ENCODE peak calls at places on chromosome 1, in nine cellular contexts. A is tibial artery, U is heart right ventricle, Y is psoas muscle, I is suprapubic skin, G is tibial nerve, W is spleen, J is breast epithelium, R is pancreas. D is an unnamed sample. For H3K4me1, the result is how much of the 10 kb centered on the place peaks cover.

GRCh38 chr1:210292276-210292851 is 36.3 kb upstream of the HHAT start:
- DNase-seq in A (peak), U (peak), Y (peak), I (peak), G (no peak), W (peak), J (peak), R (peak), D (no peak)

GRCh38 chr1:3463891-3464648 is 9.6 kb downstream of the ARHGEF16 start:
- DNase-seq in A (no peak), U (no peak), Y (peak), I (no peak), G (no peak), W (peak), J (no peak), R (peak), D (no peak)

GRCh38 chr1:3649342-3650247 is at the start of gene WRAP73:
- DNase-seq in A (peak), U (peak), Y (peak), I (peak), G (peak), W (peak), J (peak), R (peak), D (peak)

GRCh38 chr1:92486251-92487077 is at the start of gene GFI1:
- DNase-seq in A (no peak), U (no peak), Y (peak), I (no peak), G (no peak), W (peak), J (no peak), R (peak), D (no peak)

GRCh38 chr1:43296207-43296606 is 4.6 kb upstream of the TIE1 start:
- DNase-seq in A (no peak), U (no peak), Y (no peak), I (no peak), G (no peak), W (no peak), J (no peak), R (no peak), D (no peak)

GRCh38 chr1:246875041-246876026 is 56.4 kb downstream of the AHCTF1 start:
- DNase-seq in A (no peak), U (no peak), Y (no peak), I (no peak), G (no peak), W (no peak), J (no peak), R (no peak), D (no peak)

GRCh38 chr1:168972225-168972624 is 134.3 kb upstream of the ATP1B1 start:
- DNase-seq in A (no peak), U (no peak), Y (no peak), I (no peak), G (no peak), W (no peak), J (no peak), R (no peak), D (no peak)

GRCh38 chr1:6523566-6523965 is 30.7 kb downstream of the NOL9 start:
- DNase-seq in A (no peak), U (no peak), Y (peak), I (no peak), G (no peak), W (no peak), J (no peak), R (no peak), D (no peak)

GRCh38 chr1:216076751-216077150 is 346.5 kb downstream of the USH2A start:
- DNase-seq in A (no peak), U (no peak), Y (no peak), I (no peak), G (no peak), W (no peak), J (no peak), R (no peak), D (no peak)

GRCh38 chr1:204461331-204462228 is 33.0 kb downstream of the PIK3C2B start:
- DNase-seq in A (no peak), U (peak), Y (no peak), I (no peak), G (no peak), W (peak), J (no peak), R (no peak), D (no peak)

GRCh38 chr1:163797816-163798215 is 476.1 kb downstream of the NUF2 start:
- DNase-seq in A (no peak), U (no peak), Y (no peak), I (no peak), G (no peak), W (no peak), J (no peak), R (no peak), D (no peak)

GRCh38 chr1:16956775-16957174 is 23.6 kb downstream of the MFAP2 start:
- DNase-seq in A (no peak), U (no peak), Y (no peak), I (no peak), G (no peak), W (no peak), J (no peak), R (no peak), D (no peak)
- H3K4me1 ChIP-seq in A (under half), U (under half), Y (under half), I (under half), G (under half), W (under half), J (under half), R (under half), D (under half)

DNA sequence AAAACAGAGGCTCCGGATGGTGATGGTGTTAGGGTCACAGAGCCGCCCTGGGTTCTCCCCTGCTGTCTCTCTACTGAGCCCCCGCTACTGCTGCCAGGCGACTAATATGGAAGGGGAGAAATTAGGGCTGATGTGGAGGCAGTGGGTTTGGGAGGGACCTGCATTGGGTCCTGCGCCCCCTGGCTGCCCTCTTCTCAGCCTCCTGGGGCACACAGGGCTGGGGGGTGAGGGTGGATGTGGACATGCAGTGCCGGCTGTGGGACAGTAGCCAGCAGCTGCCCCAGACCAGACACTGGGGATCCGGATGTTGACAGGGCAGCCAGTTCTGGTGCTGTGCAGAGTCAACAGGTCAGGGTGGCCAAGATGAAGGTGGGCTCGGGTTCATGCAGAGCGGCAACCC is 1.5 kb upstream of the CLCNKB start:
- DNase-seq in A (no peak), U (no peak), Y (no peak), I (no peak), G (no peak), W (no peak), J (no peak), R (peak), D (no peak)
- TF ChIP-seq CTCF in A (no peak), U (no peak), Y (no peak), I (no peak), G (no peak), W (no peak), J (no peak), R (no peak), D (no peak)

GRCh38 chr1:172544481-172545104 is 11.6 kb downstream of the SUCO start:
- DNase-seq in A (no peak), U (no peak), Y (no peak), I (no peak), G (no peak), W (no peak), J (no peak), R (no peak), D (no peak)
- H3K27ac ChIP-seq in A (no peak), U (no peak), Y (no peak), I (no peak), G (no peak), W (no peak), J (no peak), R (no peak), D (no peak)

GRCh38 chr1:8423134-8423701 is 105.3 kb downstream of the SLC45A1 start:
- DNase-seq in A (no peak), U (no peak), Y (peak), I (peak), G (no peak), W (peak), J (no peak), R (peak), D (no peak)
- H3K4me1 ChIP-seq in A (under half), U (half or more), Y (half or more), I (half or more), G (half or more), W (half or more), J (under half), R (under half), D (half or more)

GRCh38 chr1:170765712-170766330 is 101.9 kb downstream of the PRRX1 start:
- DNase-seq in A (no peak), U (no peak), Y (no peak), I (no peak), G (no peak), W (no peak), J (no peak), R (no peak), D (no peak)
- TF ChIP-seq CTCF in A (peak), U (peak), Y (peak), I (peak), G (peak), W (no peak), J (peak), R (no peak), D (peak)

DNA sequence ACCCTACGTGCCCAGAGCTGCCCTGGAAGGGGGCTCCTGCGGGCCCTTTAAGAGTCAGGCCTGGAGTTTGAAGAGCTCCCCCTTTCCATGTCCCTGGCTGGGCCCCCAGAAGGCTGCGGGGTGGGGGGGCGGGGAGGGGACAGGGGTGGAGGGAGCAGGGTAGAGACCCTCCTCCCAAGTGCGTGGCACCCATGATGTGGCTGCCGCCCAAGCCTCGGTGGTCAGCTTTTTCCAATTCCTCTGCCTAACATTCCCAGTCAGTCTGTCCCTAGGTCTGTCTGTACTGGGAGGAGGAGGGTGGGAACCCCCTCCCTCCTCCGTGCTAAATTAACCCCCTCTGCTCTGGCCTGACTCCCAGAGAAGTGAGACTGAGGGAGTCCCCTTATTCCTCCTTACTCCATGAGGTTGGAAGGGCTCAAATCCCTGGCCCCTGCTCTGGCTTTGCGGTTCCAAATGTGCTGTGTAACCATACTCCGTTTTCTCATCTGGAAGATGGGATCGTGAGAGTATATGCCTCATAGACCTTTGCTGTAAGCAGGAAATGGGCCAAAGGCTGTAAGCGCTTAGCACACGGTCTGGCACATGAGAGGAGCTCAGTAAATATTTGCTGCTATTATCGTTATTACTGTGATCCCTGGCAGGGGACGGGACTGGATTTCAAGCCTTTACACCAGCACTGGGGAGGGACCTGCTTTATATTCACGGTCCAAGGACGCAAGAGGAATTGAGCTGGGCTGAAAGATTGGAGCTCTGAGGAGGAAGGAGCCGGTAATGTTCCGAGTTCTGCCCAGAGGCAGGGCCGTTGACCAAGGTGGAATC is 653 bp upstream of the COL16A1 start:
- DNase-seq in A (peak), U (no peak), Y (no peak), I (no peak), G (no peak), W (no peak), J (no peak), R (no peak), D (no peak)
- H3K27ac ChIP-seq in A (peak), U (peak), Y (peak), I (peak), G (peak), W (peak), J (peak), R (no peak), D (peak)

GRCh38 chr1:181383695-181384094 is 99.6 kb upstream of the CACNA1E start:
- DNase-seq in A (no peak), U (no peak), Y (no peak), I (no peak), G (no peak), W (no peak), J (no peak), R (no peak), D (no peak)
- H3K4me1 ChIP-seq in A (under half), U (under half), Y (under half), I (under half), G (under half), W (under half), J (under half), R (under half), D (under half)

GRCh38 chr1:15895233-15895632 is 47.7 kb downstream of the SPEN start:
- DNase-seq in A (no peak), U (no peak), Y (no peak), I (no peak), G (no peak), W (no peak), J (no peak), R (no peak), D (no peak)

GRCh38 chr1:15900662-15901279 is 53.3 kb downstream of the SPEN start:
- DNase-seq in A (no peak), U (no peak), Y (no peak), I (no peak), G (no peak), W (no peak), J (no peak), R (no peak), D (no peak)

GRCh38 chr1:15902882-15903281 is 55.4 kb downstream of the SPEN start:
- DNase-seq in A (no peak), U (no peak), Y (no peak), I (no peak), G (no peak), W (no peak), J (no peak), R (no peak), D (no peak)

GRCh38 chr1:15899266-15899665 is 51.8 kb downstream of the SPEN start:
- DNase-seq in A (no peak), U (no peak), Y (peak), I (no peak), G (no peak), W (no peak), J (no peak), R (no peak), D (no peak)
- TF ChIP-seq CTCF in A (no peak), U (no peak), Y (no peak), I (no peak), G (no peak), W (no peak), J (no peak), R (no peak), D (no peak)

DNA sequence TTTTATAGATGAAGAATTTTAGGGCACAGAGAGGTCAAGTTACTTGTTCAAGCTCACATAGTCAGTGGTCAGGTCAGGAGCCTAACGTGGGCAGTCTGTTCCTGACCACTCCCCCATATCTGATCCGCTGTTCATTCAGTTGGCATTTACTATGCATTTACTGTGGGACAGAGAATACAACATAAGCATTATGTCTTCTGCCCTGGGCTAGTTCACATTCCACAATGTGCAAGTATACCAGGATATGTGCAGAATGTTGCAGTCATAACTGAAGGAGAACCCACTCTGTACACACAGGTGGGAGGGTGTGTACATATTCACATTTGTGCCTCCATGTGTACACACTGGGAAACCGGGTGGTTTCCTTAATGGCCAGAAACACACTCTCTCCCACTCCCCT is 309.6 kb downstream of the PRDM2 start:
- DNase-seq in A (no peak), U (no peak), Y (no peak), I (no peak), G (no peak), W (no peak), J (no peak), R (no peak), D (no peak)
- H3K27ac ChIP-seq in A (no peak), U (no peak), Y (no peak), I (no peak), G (no peak), W (no peak), J (no peak), R (no peak), D (no peak)

D was measured in thoracic aorta.